ENCODE peak calls at places on chromosomes 4 and X, in eight cellular contexts. R, V, J, G, O, W, S and L are unnamed samples. For H3K4me1, the result is how much of the 10 kb centered on the place peaks cover.

GRCh38 chrX:39813631-39814246 is 284.0 kb downstream of the BCOR start:
- DNase-seq in R (peak), V (peak), J (no peak), G (peak), O (peak), W (peak), S (no peak), L (no peak)

GRCh38 chr4:6908397-6909112 is 1.1 kb upstream of the TBC1D14 start:
- DNase-seq in R (peak), V (no peak), J (peak), G (no peak), O (no peak), W (no peak), S (no peak), L (no peak)

GRCh38 chrX:38060331-38060878 is 54.1 kb downstream of the SYTL5 start:
- DNase-seq in R (no peak), V (no peak), J (no peak), G (no peak), O (peak), W (no peak), S (no peak), L (no peak)

GRCh38 chrX:68848189-68848940 is 19.5 kb downstream of the EFNB1 start:
- DNase-seq in R (no peak), V (no peak), J (no peak), G (no peak), O (no peak), W (no peak), S (no peak), L (no peak)

GRCh38 chr4:141134051-141134450 is 782 bp upstream of the RNF150 start:
- DNase-seq in R (no peak), V (no peak), J (no peak), G (no peak), O (no peak), W (no peak), S (peak), L (no peak)

GRCh38 chr4:33063238-33063637 is 2343.1 kb downstream of the PCDH7 start:
- DNase-seq in R (no peak), V (no peak), J (peak), G (no peak), O (peak), W (no peak), S (peak), L (no peak)

GRCh38 chrX:30702736-30703135 is 49.5 kb downstream of the GK start:
- DNase-seq in R (no peak), V (no peak), J (no peak), G (no peak), O (no peak), W (no peak), S (peak), L (no peak)

GRCh38 chr4:70705146-70705855 is 16.5 kb upstream of the RUFY3 start:
- DNase-seq in R (peak), V (peak), J (peak), G (peak), O (peak), W (peak), S (peak), L (no peak)

GRCh38 chrX:22674947-22675346 is 324.8 kb upstream of the DDX53 start:
- DNase-seq in R (no peak), V (no peak), J (no peak), G (no peak), O (no peak), W (no peak), S (no peak), L (no peak)

GRCh38 chrX:150362599-150363481 is at the start of gene MAMLD1:
- DNase-seq in R (peak), V (peak), J (peak), G (peak), O (peak), W (peak), S (peak), L (no peak)

GRCh38 chr4:25439913-25440477 is 62.9 kb downstream of the ANAPC4 start:
- DNase-seq in R (no peak), V (peak), J (peak), G (peak), O (peak), W (no peak), S (peak), L (peak)

GRCh38 chr4:80111276-80111675 is 38.2 kb upstream of the ANTXR2 start:
- DNase-seq in R (no peak), V (no peak), J (no peak), G (no peak), O (no peak), W (no peak), S (no peak), L (no peak)

GRCh38 chr4:85106805-85107336 is 140.4 kb upstream of the WDFY3 start:
- DNase-seq in R (no peak), V (no peak), J (no peak), G (no peak), O (no peak), W (no peak), S (no peak), L (no peak)

GRCh38 chr4:84583871-84584373 is 995 bp downstream of the CDS1 start:
- DNase-seq in R (no peak), V (no peak), J (peak), G (no peak), O (no peak), W (no peak), S (peak), L (no peak)

GRCh38 chrX:53195401-53195800 is 29.6 kb downstream of the KDM5C start:
- DNase-seq in R (no peak), V (no peak), J (no peak), G (no peak), O (no peak), W (no peak), S (no peak), L (no peak)

GRCh38 chr4:138241281-138242075 is 671 bp downstream of the SLC7A11 start:
- DNase-seq in R (no peak), V (no peak), J (no peak), G (no peak), O (peak), W (no peak), S (peak), L (no peak)

GRCh38 chr4:138239496-138239895 is 2.7 kb downstream of the SLC7A11 start:
- DNase-seq in R (no peak), V (no peak), J (no peak), G (no peak), O (peak), W (no peak), S (no peak), L (no peak)

GRCh38 chr4:138235419-138235952 is 6.7 kb downstream of the SLC7A11 start:
- DNase-seq in R (no peak), V (no peak), J (no peak), G (no peak), O (peak), W (no peak), S (peak), L (no peak)

GRCh38 chr4:138236035-138236434 is 6.1 kb downstream of the SLC7A11 start:
- DNase-seq in R (no peak), V (no peak), J (no peak), G (no peak), O (no peak), W (no peak), S (peak), L (no peak)

DNA sequence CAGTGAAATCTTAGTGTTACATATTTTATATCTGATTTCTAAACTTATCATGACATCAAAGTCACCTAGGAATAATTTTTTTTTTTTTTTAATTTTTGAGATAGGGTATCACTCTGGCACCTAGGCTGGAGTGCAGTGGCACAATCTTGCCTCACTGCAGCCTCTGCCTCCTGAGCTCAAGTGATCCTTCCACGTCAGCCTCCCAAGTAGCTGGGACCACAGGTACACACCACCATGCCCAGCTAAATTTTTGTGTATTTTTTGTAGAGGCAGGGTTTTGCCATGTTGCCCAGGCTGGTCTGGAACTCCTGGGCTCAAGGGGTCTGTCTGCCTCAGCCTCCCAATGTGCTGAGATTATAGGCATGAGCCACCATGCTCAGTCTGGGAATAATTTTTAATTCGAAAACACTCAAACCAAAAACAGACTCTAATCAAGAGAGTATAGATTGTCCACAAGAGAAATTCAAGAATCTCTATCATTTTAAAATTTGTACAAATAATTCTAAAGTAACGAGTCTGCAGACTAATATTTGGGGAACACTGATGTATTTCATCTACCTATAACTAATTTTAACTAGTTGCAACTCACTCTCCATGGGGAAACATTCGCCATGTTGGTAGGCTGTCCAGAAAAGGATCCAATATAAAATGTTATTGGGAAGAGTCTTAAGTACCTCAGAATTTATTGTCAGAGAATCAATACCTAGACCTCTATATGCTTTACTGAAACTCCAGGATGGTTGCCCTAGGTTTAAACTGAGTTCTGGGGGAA is 3.4 kb downstream of the SLC7A11 start:
- DNase-seq in R (no peak), V (no peak), J (no peak), G (no peak), O (no peak), W (no peak), S (no peak), L (no peak)
- H3K4me3 ChIP-seq in R (no peak), V (no peak), J (no peak), G (no peak), O (peak), W (no peak), S (peak), L (no peak)

DNA sequence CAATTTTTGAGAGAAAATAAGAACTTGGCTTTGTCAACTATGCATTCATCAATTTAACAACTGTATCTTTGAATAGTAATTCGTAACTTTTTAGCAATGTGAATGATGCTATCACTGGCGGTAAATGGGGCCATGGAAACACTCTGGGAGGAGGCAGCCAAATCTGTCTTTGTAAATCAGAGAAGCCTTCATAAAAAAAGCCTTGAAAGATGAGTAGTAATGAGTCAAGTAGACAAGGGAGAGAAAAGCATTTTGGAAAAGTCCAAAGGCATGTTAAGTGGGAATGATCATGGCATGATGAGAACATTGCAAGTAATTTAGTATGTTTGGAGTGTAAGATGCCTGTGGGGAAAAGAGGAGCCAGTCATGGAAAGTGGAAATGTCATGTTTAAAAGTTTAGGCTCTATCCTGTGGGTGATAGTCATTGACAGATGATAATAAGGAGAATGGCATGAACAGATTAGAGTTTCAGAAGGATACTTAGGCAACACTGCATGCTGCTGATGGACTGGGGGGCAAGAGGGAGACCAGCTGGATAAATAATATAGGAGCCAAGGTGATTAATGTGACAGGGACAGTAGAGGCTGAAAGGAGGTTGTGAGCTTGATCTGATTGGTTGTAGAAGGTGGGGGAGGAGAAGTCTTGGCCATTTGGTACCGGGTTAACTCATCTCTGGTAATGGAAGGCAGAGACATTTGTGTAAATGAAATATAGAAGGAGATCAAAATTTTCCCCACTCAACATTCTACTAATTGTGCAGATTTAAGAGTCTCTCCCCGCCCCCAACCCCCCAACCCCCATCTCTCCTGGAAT is 16.3 kb downstream of the SPRY1 start:
- DNase-seq in R (no peak), V (no peak), J (no peak), G (no peak), O (peak), W (no peak), S (no peak), L (no peak)
- H3K4me1 ChIP-seq in R (under half), V (under half), J (under half), G (under half), O (half or more), W (under half), S (under half), L (under half)

GRCh38 chrX:155313766-155314165 is 20.6 kb downstream of the CLIC2 start:
- DNase-seq in R (no peak), V (no peak), J (no peak), G (no peak), O (peak), W (no peak), S (no peak), L (no peak)
- H3K4me3 ChIP-seq in R (no peak), V (no peak), J (no peak), G (no peak), O (no peak), W (no peak), S (no peak), L (no peak)

DNA sequence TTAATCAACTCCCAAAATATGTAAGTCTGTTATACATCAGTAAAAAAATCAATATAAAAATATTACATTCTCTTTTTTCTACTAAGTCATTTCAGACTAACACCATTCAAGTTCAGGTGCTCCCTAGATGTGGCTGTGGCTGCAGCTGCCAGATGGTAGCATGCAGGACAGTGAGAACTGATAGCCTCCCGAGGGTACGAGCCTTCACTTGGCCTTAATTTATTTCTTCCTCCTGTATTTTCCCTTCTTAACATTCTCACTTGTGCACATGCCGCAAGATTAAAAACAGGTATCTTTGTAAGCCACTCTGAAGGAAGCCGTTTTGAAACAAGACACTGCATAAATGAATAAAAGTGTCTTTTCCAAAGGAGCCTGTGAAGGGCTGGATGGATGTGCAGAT is 97.2 kb downstream of the KLHL8 start:
- DNase-seq in R (no peak), V (no peak), J (no peak), G (no peak), O (no peak), W (no peak), S (no peak), L (no peak)
- H3K4me1 ChIP-seq in R (under half), V (under half), J (under half), G (under half), O (under half), W (under half), S (under half), L (under half)

GRCh38 chr4:123444298-123444731 is 47.7 kb downstream of the SPRY1 start:
- DNase-seq in R (peak), V (peak), J (peak), G (no peak), O (no peak), W (peak), S (peak), L (peak)

GRCh38 chr4:123449362-123449761 is 52.8 kb downstream of the SPRY1 start:
- DNase-seq in R (no peak), V (no peak), J (no peak), G (no peak), O (no peak), W (no peak), S (no peak), L (no peak)

GRCh38 chr4:123446791-123447474 is 50.3 kb downstream of the SPRY1 start:
- DNase-seq in R (no peak), V (no peak), J (peak), G (no peak), O (no peak), W (no peak), S (no peak), L (no peak)

GRCh38 chr4:123438031-123438430 is 41.4 kb downstream of the SPRY1 start:
- DNase-seq in R (no peak), V (no peak), J (no peak), G (no peak), O (no peak), W (no peak), S (peak), L (no peak)

GRCh38 chr4:123443401-123444297 is 47.1 kb downstream of the SPRY1 start:
- DNase-seq in R (no peak), V (no peak), J (no peak), G (no peak), O (no peak), W (no peak), S (peak), L (no peak)
- H3K4me3 ChIP-seq in R (no peak), V (no peak), J (no peak), G (peak), O (no peak), W (no peak), S (peak), L (no peak)

GRCh38 chrX:104324461-104324860 is 69.7 kb upstream of the ESX1 start:
- DNase-seq in R (no peak), V (no peak), J (no peak), G (no peak), O (no peak), W (no peak), S (no peak), L (no peak)

GRCh38 chrX:104315555-104315954 is 60.8 kb upstream of the ESX1 start:
- DNase-seq in R (no peak), V (no peak), J (no peak), G (no peak), O (peak), W (no peak), S (no peak), L (no peak)

GRCh38 chrX:104316739-104317138 is 62.0 kb upstream of the ESX1 start:
- DNase-seq in R (no peak), V (no peak), J (no peak), G (no peak), O (no peak), W (no peak), S (no peak), L (no peak)

GRCh38 chrX:104318330-104319009 is 63.7 kb upstream of the ESX1 start:
- DNase-seq in R (no peak), V (no peak), J (no peak), G (no peak), O (peak), W (peak), S (no peak), L (no peak)

GRCh38 chrX:104319346-104319745 is 64.6 kb upstream of the ESX1 start:
- DNase-seq in R (no peak), V (no peak), J (no peak), G (no peak), O (peak), W (no peak), S (no peak), L (no peak)
- H3K4me1 ChIP-seq in R (under half), V (under half), J (under half), G (under half), O (half or more), W (under half), S (under half), L (under half)

GRCh38 chr4:130563891-130564418 is 1468.0 kb downstream of the C4orf33 start:
- DNase-seq in R (no peak), V (no peak), J (no peak), G (no peak), O (no peak), W (no peak), S (no peak), L (no peak)
- H3K4me3 ChIP-seq in R (peak), V (peak), J (no peak), G (peak), O (peak), W (peak), S (peak), L (no peak)